ENCODE peak calls at places on chromosomes 1 and 21, in nine cellular contexts. One of them, this sample, is unnamed. For H3K9me3 and H3K4me1, the result is how much of the 10 kb centered on the place peaks cover.

GRCh38 chr1:186967659-186968394 is 139.1 kb downstream of the PLA2G4A start:
- DNase-seq in kidney: no peak
- DNase-seq in uterus: no peak
- DNase-seq in transverse colon: no peak
- DNase-seq in body of pancreas: no peak
- DNase-seq in fibroblast of lung: peak
- DNase-seq in colonic mucosa: no peak
- DNase-seq in astrocyte: peak
- DNase-seq in thyroid gland: no peak
- DNase-seq in this sample: no peak

GRCh38 chr1:87402192-87403046 is 73.7 kb downstream of the LMO4 start:
- DNase-seq in astrocyte: peak
- DNase-seq in colonic mucosa: no peak
- DNase-seq in fibroblast of lung: peak
- DNase-seq in thyroid gland: no peak
- DNase-seq in kidney: no peak
- DNase-seq in body of pancreas: no peak
- DNase-seq in uterus: no peak
- DNase-seq in transverse colon: no peak
- DNase-seq in this sample: no peak

GRCh38 chr1:201593200-201593828 is 54.4 kb downstream of the NAV1 start:
- DNase-seq in fibroblast of lung: peak
- DNase-seq in colonic mucosa: peak
- DNase-seq in uterus: peak
- DNase-seq in astrocyte: peak
- DNase-seq in body of pancreas: peak
- DNase-seq in transverse colon: peak
- DNase-seq in thyroid gland: no peak
- DNase-seq in kidney: no peak
- DNase-seq in this sample: no peak

GRCh38 chr1:46480959-46481646 is 8.5 kb upstream of the DMBX1 start:
- DNase-seq in thyroid gland: no peak
- DNase-seq in uterus: no peak
- DNase-seq in body of pancreas: no peak
- DNase-seq in colonic mucosa: no peak
- DNase-seq in fibroblast of lung: no peak
- DNase-seq in kidney: peak
- DNase-seq in transverse colon: no peak
- DNase-seq in astrocyte: no peak
- DNase-seq in this sample: no peak

GRCh38 chr1:105533996-105534395 is 1522.5 kb upstream of the PRMT6 start:
- DNase-seq in uterus: no peak
- DNase-seq in astrocyte: no peak
- DNase-seq in fibroblast of lung: no peak
- DNase-seq in kidney: no peak
- DNase-seq in body of pancreas: no peak
- DNase-seq in transverse colon: no peak
- DNase-seq in colonic mucosa: no peak
- DNase-seq in thyroid gland: no peak
- DNase-seq in this sample: no peak

GRCh38 chr1:117967472-117967871 is 37.9 kb downstream of the WDR3 start:
- DNase-seq in fibroblast of lung: peak
- DNase-seq in uterus: no peak
- DNase-seq in transverse colon: no peak
- DNase-seq in body of pancreas: no peak
- DNase-seq in kidney: no peak
- DNase-seq in astrocyte: peak
- DNase-seq in thyroid gland: no peak
- DNase-seq in colonic mucosa: no peak
- DNase-seq in this sample: no peak

GRCh38 chr1:19336543-19336942 is 24.4 kb downstream of the SLC66A1 start:
- DNase-seq in transverse colon: no peak
- DNase-seq in kidney: no peak
- DNase-seq in astrocyte: peak
- DNase-seq in body of pancreas: no peak
- DNase-seq in colonic mucosa: no peak
- DNase-seq in thyroid gland: no peak
- DNase-seq in uterus: no peak
- DNase-seq in fibroblast of lung: peak
- DNase-seq in this sample: no peak

GRCh38 chr1:95095833-95096217 is 21.3 kb upstream of the TLCD4 start:
- DNase-seq in fibroblast of lung: no peak
- DNase-seq in body of pancreas: no peak
- DNase-seq in colonic mucosa: no peak
- DNase-seq in thyroid gland: no peak
- DNase-seq in transverse colon: no peak
- DNase-seq in uterus: no peak
- DNase-seq in astrocyte: no peak
- DNase-seq in kidney: no peak
- DNase-seq in this sample: no peak

GRCh38 chr1:111030590-111030989 is 66.9 kb upstream of the LRIF1 start:
- DNase-seq in astrocyte: peak
- DNase-seq in kidney: no peak
- DNase-seq in uterus: no peak
- DNase-seq in body of pancreas: peak
- DNase-seq in transverse colon: peak
- DNase-seq in fibroblast of lung: peak
- DNase-seq in thyroid gland: peak
- DNase-seq in colonic mucosa: peak
- DNase-seq in this sample: peak

GRCh38 chr1:162905174-162905573 is 44.2 kb upstream of the CCDC190 start:
- DNase-seq in fibroblast of lung: no peak
- DNase-seq in body of pancreas: no peak
- DNase-seq in uterus: no peak
- DNase-seq in astrocyte: no peak
- DNase-seq in transverse colon: no peak
- DNase-seq in colonic mucosa: no peak
- DNase-seq in kidney: no peak
- DNase-seq in thyroid gland: no peak
- DNase-seq in this sample: no peak

GRCh38 chr1:14263671-14264070 is 334.8 kb upstream of the KAZN start:
- DNase-seq in transverse colon: no peak
- DNase-seq in body of pancreas: no peak
- DNase-seq in uterus: no peak
- DNase-seq in kidney: peak
- DNase-seq in fibroblast of lung: no peak
- DNase-seq in colonic mucosa: no peak
- DNase-seq in astrocyte: no peak
- DNase-seq in thyroid gland: no peak
- DNase-seq in this sample: no peak

GRCh38 chr21:45289134-45289533 is 1.4 kb upstream of the POFUT2 start:
- DNase-seq in fibroblast of lung: no peak
- DNase-seq in astrocyte: no peak
- DNase-seq in body of pancreas: no peak
- DNase-seq in colonic mucosa: no peak
- DNase-seq in thyroid gland: no peak
- DNase-seq in uterus: no peak
- DNase-seq in kidney: no peak
- DNase-seq in transverse colon: no peak
- DNase-seq in this sample: no peak

GRCh38 chr21:41568606-41569385 is 60.8 kb upstream of the TMPRSS2 start:
- DNase-seq in transverse colon: no peak
- DNase-seq in uterus: no peak
- DNase-seq in colonic mucosa: no peak
- DNase-seq in body of pancreas: no peak
- DNase-seq in thyroid gland: no peak
- DNase-seq in fibroblast of lung: no peak
- DNase-seq in astrocyte: no peak
- DNase-seq in kidney: no peak
- DNase-seq in this sample: no peak

GRCh38 chr21:35134299-35134698 is 85.2 kb upstream of the RUNX1 start:
- DNase-seq in kidney: no peak
- DNase-seq in colonic mucosa: no peak
- DNase-seq in uterus: no peak
- DNase-seq in thyroid gland: no peak
- DNase-seq in astrocyte: no peak
- DNase-seq in body of pancreas: no peak
- DNase-seq in transverse colon: no peak
- DNase-seq in fibroblast of lung: no peak
- DNase-seq in this sample: no peak

GRCh38 chr1:93001893-93002292 is 40.6 kb upstream of the DIPK1A start:
- DNase-seq in body of pancreas: no peak
- DNase-seq in fibroblast of lung: no peak
- DNase-seq in transverse colon: no peak
- DNase-seq in kidney: no peak
- DNase-seq in uterus: no peak
- DNase-seq in thyroid gland: no peak
- DNase-seq in astrocyte: no peak
- DNase-seq in colonic mucosa: no peak
- DNase-seq in this sample: no peak

GRCh38 chr21:45838636-45839035 is 142.9 kb upstream of the COL6A1 start:
- DNase-seq in transverse colon: no peak
- DNase-seq in thyroid gland: no peak
- DNase-seq in astrocyte: peak
- DNase-seq in colonic mucosa: no peak
- DNase-seq in kidney: no peak
- DNase-seq in fibroblast of lung: peak
- DNase-seq in body of pancreas: no peak
- DNase-seq in uterus: no peak
- DNase-seq in this sample: no peak

GRCh38 chr1:3876716-3877115 is 19.4 kb downstream of the DFFB start:
- DNase-seq in fibroblast of lung: no peak
- DNase-seq in uterus: no peak
- DNase-seq in thyroid gland: no peak
- DNase-seq in colonic mucosa: no peak
- DNase-seq in body of pancreas: no peak
- DNase-seq in transverse colon: no peak
- DNase-seq in astrocyte: no peak
- DNase-seq in kidney: no peak
- DNase-seq in this sample: no peak

GRCh38 chr1:106897976-106898375 is 158.5 kb upstream of the PRMT6 start:
- DNase-seq in colonic mucosa: no peak
- DNase-seq in kidney: no peak
- DNase-seq in body of pancreas: no peak
- DNase-seq in uterus: no peak
- DNase-seq in thyroid gland: no peak
- DNase-seq in transverse colon: no peak
- DNase-seq in fibroblast of lung: no peak
- DNase-seq in astrocyte: no peak
- DNase-seq in this sample: no peak

GRCh38 chr1:169105434-169106094 is 926 bp upstream of the ATP1B1 start:
- DNase-seq in fibroblast of lung: peak
- DNase-seq in colonic mucosa: peak
- DNase-seq in astrocyte: no peak
- DNase-seq in kidney: peak
- DNase-seq in body of pancreas: peak
- DNase-seq in transverse colon: peak
- DNase-seq in uterus: peak
- DNase-seq in thyroid gland: peak
- DNase-seq in this sample: peak

GRCh38 chr21:39874759-39875158 is 7.5 kb downstream of the PCP4 start:
- DNase-seq in fibroblast of lung: no peak
- DNase-seq in transverse colon: no peak
- DNase-seq in thyroid gland: no peak
- DNase-seq in kidney: no peak
- DNase-seq in body of pancreas: no peak
- DNase-seq in astrocyte: no peak
- DNase-seq in uterus: no peak
- DNase-seq in colonic mucosa: no peak
- DNase-seq in this sample: no peak
- TF ChIP-seq CTCF in fibroblast of lung: no peak
- TF ChIP-seq CTCF in transverse colon: no peak
- TF ChIP-seq CTCF in thyroid gland: no peak
- TF ChIP-seq CTCF in kidney: no peak
- TF ChIP-seq CTCF in body of pancreas: no peak
- TF ChIP-seq CTCF in astrocyte: no peak
- TF ChIP-seq CTCF in uterus: no peak
- TF ChIP-seq CTCF in colonic mucosa: no peak
- TF ChIP-seq CTCF in this sample: no peak

GRCh38 chr1:9873385-9873784 is 36.7 kb downstream of the CTNNBIP1 start:
- DNase-seq in kidney: no peak
- DNase-seq in astrocyte: no peak
- DNase-seq in body of pancreas: no peak
- DNase-seq in colonic mucosa: no peak
- DNase-seq in fibroblast of lung: no peak
- DNase-seq in thyroid gland: no peak
- DNase-seq in uterus: no peak
- DNase-seq in transverse colon: peak
- DNase-seq in this sample: no peak
- H3K9me3 ChIP-seq in kidney: under half
- H3K9me3 ChIP-seq in astrocyte: under half
- H3K9me3 ChIP-seq in body of pancreas: under half
- H3K9me3 ChIP-seq in colonic mucosa: under half
- H3K9me3 ChIP-seq in fibroblast of lung: under half
- H3K9me3 ChIP-seq in thyroid gland: under half
- H3K9me3 ChIP-seq in uterus: under half
- H3K9me3 ChIP-seq in transverse colon: under half
- H3K9me3 ChIP-seq in this sample: under half

DNA sequence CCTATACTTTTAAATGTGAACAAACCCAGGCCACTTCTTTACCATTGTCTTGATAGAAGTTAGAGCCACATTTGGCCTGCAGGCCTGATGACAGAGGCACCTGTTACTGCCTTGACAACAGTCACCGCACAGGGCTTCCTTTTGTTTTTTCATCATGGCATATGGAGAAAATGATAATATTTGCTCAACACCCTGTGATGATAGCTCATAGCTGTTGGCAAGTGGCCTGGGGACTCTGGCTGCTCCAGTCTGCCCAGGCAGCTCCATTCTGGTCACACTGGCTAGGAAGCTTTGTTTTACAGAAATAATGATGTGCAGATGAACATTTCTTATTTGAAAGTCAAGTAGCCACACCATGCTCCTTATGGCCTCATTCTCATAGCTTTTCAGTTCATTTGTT is 89.6 kb upstream of the GPR88 start:
- DNase-seq in transverse colon: no peak
- DNase-seq in uterus: no peak
- DNase-seq in kidney: no peak
- DNase-seq in astrocyte: no peak
- DNase-seq in colonic mucosa: no peak
- DNase-seq in fibroblast of lung: no peak
- DNase-seq in body of pancreas: peak
- DNase-seq in thyroid gland: no peak
- DNase-seq in this sample: no peak
- H3K4me1 ChIP-seq in transverse colon: under half
- H3K4me1 ChIP-seq in uterus: under half
- H3K4me1 ChIP-seq in kidney: under half
- H3K4me1 ChIP-seq in astrocyte: under half
- H3K4me1 ChIP-seq in colonic mucosa: under half
- H3K4me1 ChIP-seq in fibroblast of lung: under half
- H3K4me1 ChIP-seq in body of pancreas: under half
- H3K4me1 ChIP-seq in thyroid gland: under half
- H3K4me1 ChIP-seq in this sample: under half

DNA sequence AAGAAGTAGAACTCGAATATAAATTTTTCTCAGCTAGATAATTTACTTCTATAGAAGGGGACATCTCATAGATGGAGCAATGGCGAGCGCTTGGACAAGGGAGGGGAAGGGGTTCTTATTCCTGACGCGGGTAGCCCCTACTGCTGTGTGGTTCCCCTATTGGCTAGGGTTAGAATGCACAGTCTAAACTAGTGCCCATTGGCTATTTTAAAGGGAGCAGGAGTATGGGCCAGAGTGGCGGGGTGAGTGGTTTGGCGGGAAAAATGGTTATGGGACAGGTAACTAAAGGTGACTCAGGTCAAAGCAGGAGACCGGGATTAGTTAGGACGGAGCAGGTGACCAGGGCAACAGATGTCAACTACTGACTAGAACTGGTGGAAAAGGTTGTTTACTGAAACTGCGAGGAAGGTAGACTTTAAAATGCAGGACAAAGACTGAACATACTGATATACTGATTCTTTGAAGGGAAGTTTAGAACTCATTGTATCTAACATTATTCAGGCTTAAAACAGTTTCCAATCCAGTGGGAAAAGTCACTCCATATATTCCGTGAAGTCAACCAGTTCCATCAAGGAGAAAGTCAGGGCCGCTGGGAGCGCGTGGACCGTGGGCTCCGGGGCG is 940 bp upstream of the ATAD3A start:
- DNase-seq in fibroblast of lung: peak
- DNase-seq in astrocyte: peak
- DNase-seq in uterus: no peak
- DNase-seq in thyroid gland: no peak
- DNase-seq in body of pancreas: peak
- DNase-seq in kidney: no peak
- DNase-seq in transverse colon: no peak
- DNase-seq in colonic mucosa: peak
- DNase-seq in this sample: peak
- TF ChIP-seq CTCF in fibroblast of lung: no peak
- TF ChIP-seq CTCF in astrocyte: no peak
- TF ChIP-seq CTCF in uterus: no peak
- TF ChIP-seq CTCF in thyroid gland: no peak
- TF ChIP-seq CTCF in body of pancreas: no peak
- TF ChIP-seq CTCF in kidney: no peak
- TF ChIP-seq CTCF in transverse colon: no peak
- TF ChIP-seq CTCF in colonic mucosa: no peak
- TF ChIP-seq CTCF in this sample: no peak

This sample was measured in Caco-2.